ENCODE peak calls at places on chromosomes 16 and 17, in six cellular contexts. L is hypothalamus, Z is heart left ventricle, J is IMR-90, N is LHCN-M2, P is amniotic stem cell. K is an unnamed sample.

GRCh38 chr16:89172171-89172900 is 788 bp downstream of the CDH15 start:
- DNase-seq in L (no peak), Z (no peak), J (no peak), N (peak; percentile 82), P (no peak), K (no peak)

GRCh38 chr16:72362476-72362875 is 190.5 kb upstream of the PMFBP1 start:
- DNase-seq in L (no peak), Z (no peak), J (no peak), N (no peak), P (no peak), K (no peak)

GRCh38 chr16:84823484-84823883 is 3.7 kb downstream of the CRISPLD2 start:
- DNase-seq in L (no peak), Z (no peak), J (no peak), N (no peak), P (no peak), K (no peak)

GRCh38 chr17:8611135-8611534 is 19.4 kb downstream of the MYH10 start:
- DNase-seq in L (no peak), Z (no peak), J (no peak), N (peak; percentile 35), P (no peak), K (no peak)

GRCh38 chr16:79970551-79971236 is 370.2 kb upstream of the MAF start:
- DNase-seq in L (no peak), Z (peak; percentile 33), J (no peak), N (peak; percentile 32), P (no peak), K (peak; percentile 5)

GRCh38 chr16:11340710-11341109 is 4.5 kb upstream of the RMI2 start:
- DNase-seq in L (no peak), Z (no peak), J (no peak), N (no peak), P (no peak), K (no peak)

GRCh38 chr17:77307479-77308198 is 166.9 kb downstream of the SEC14L1 start:
- DNase-seq in L (no peak), Z (no peak), J (no peak), N (no peak), P (no peak), K (no peak)

GRCh38 chr16:47143329-47143676 is 442 bp downstream of the NETO2 start:
- DNase-seq in L (peak; percentile 44), Z (no peak), J (peak; percentile 63), N (peak; percentile 57), P (peak; percentile 41), K (peak; percentile 45)

GRCh38 chr17:13495423-13495822 is 106.3 kb downstream of the HS3ST3A1 start:
- DNase-seq in L (no peak), Z (no peak), J (no peak), N (no peak), P (no peak), K (no peak)

GRCh38 chr17:4523946-4524345 is 25.3 kb downstream of the SPNS2 start:
- DNase-seq in L (no peak), Z (no peak), J (no peak), N (no peak), P (no peak), K (no peak)

GRCh38 chr16:5027575-5028235 is 6.0 kb downstream of the NAGPA start:
- DNase-seq in L (no peak), Z (no peak), J (no peak), N (no peak), P (no peak), K (no peak)

GRCh38 chr17:70552230-70552981 is 383.1 kb downstream of the KCNJ2 start:
- DNase-seq in L (no peak), Z (no peak), J (peak; percentile 49), N (peak; percentile 57), P (peak; percentile 40), K (peak; percentile 25)

GRCh38 chr16:27724491-27724878 is 174.5 kb downstream of the KATNIP start:
- DNase-seq in L (peak; percentile 32), Z (no peak), J (no peak), N (no peak), P (no peak), K (no peak)

GRCh38 chr16:84013787-84014569 is 28.6 kb downstream of the SLC38A8 start:
- DNase-seq in L (no peak), Z (no peak), J (peak; percentile 2), N (peak; percentile 35), P (no peak), K (no peak)

GRCh38 chr16:89014611-89015230 is 37.7 kb upstream of the CBFA2T3 start:
- DNase-seq in L (no peak), Z (no peak), J (no peak), N (no peak), P (no peak), K (no peak)

GRCh38 chr17:44266402-44267164 is 1.4 kb downstream of the SLC4A1 start:
- DNase-seq in L (no peak), Z (no peak), J (no peak), N (peak; percentile 13), P (no peak), K (no peak)

GRCh38 chr17:38868095-38868967 is 1.5 kb upstream of the LASP1 start:
- DNase-seq in L (no peak), Z (peak; percentile 78), J (peak; percentile 55), N (peak; percentile 73), P (peak; percentile 47), K (peak; percentile 31)

GRCh38 chr17:4087911-4088693 is 54.7 kb downstream of the ZZEF1 start:
- DNase-seq in L (no peak), Z (no peak), J (peak; percentile 68), N (peak; percentile 58), P (peak; percentile 14), K (peak; percentile 62)